ENCODE peak calls at places on chromosome 20, in six cellular contexts. H, X, O, L, A and Q are unnamed samples. For H3K4me1 and H3K27me3, the result is how much of the 10 kb centered on the place peaks cover.

GRCh38 chr20:63351811-63352591 is 9.1 kb downstream of the CHRNA4 start:
- DNase-seq in H (no peak), X (no peak), O (no peak), L (peak), A (no peak), Q (no peak)

GRCh38 chr20:17806739-17807441 is 107.1 kb downstream of the BANF2 start:
- DNase-seq in H (no peak), X (no peak), O (no peak), L (peak), A (no peak), Q (no peak)

GRCh38 chr20:42531675-42531985 is 658.1 kb downstream of the PTPRT start:
- DNase-seq in H (no peak), X (no peak), O (no peak), L (peak), A (no peak), Q (no peak)

GRCh38 chr20:12966468-12967085 is 42.2 kb upstream of the SPTLC3 start:
- DNase-seq in H (no peak), X (no peak), O (peak), L (no peak), A (no peak), Q (no peak)

GRCh38 chr20:47051936-47052566 is 157.4 kb downstream of the EYA2 start:
- DNase-seq in H (no peak), X (no peak), O (no peak), L (no peak), A (no peak), Q (peak)

GRCh38 chr20:1803216-1804128 is 91.7 kb upstream of the SIRPA start:
- DNase-seq in H (peak), X (peak), O (no peak), L (peak), A (no peak), Q (peak)

GRCh38 chr20:46690219-46691111 is 1.2 kb upstream of the TP53RK start:
- DNase-seq in H (no peak), X (no peak), O (no peak), L (no peak), A (no peak), Q (no peak)

GRCh38 chr20:43766395-43766794 is 39.6 kb upstream of the GTSF1L start:
- DNase-seq in H (no peak), X (no peak), O (no peak), L (peak), A (no peak), Q (no peak)

GRCh38 chr20:46119028-46119546 is 973 bp downstream of the CD40 start:
- DNase-seq in H (no peak), X (peak), O (no peak), L (no peak), A (no peak), Q (no peak)

GRCh38 chr20:62405108-62405980 is 1.7 kb downstream of the CABLES2 start:
- DNase-seq in H (no peak), X (no peak), O (peak), L (peak), A (no peak), Q (no peak)

GRCh38 chr20:5691918-5692618 is 58.1 kb upstream of the SHLD1 start:
- DNase-seq in H (no peak), X (no peak), O (no peak), L (no peak), A (no peak), Q (no peak)

DNA sequence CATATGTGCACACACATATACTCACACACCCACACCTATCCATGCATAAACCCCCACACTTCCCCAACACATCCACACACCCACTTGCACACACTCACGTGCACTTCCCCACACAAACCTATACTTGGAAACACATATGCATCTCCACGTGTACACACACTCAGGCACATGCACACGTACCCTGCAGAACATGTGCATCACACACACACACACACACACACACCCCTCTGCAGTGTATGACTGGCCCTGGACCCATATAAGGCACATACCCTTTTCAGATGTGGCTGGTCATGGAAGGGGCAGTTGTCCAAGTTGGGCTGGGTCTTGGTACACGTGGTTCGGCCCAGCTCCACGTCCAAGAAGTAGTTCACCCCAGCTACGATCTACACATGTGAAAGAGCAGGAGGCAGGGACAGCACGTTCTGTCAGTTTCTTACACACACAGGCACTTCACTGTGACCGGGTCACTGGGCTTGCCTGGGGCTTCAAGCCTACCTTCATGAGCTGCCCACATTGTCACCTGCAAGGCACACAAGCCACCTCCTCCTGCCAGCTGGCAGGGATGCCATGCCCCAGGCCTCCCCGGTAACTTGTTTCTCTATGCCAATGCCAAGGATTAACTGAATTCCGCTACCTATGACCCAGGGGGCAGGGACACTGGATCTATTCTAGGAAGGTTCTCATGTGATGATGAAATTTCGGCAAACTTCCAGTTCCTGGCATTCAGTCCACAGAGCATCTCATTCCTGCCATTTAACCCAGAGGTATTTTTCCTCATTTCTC is 2.6 kb downstream of the CST3 start:
- DNase-seq in H (no peak), X (no peak), O (peak), L (peak), A (no peak), Q (no peak)
- H3K4me3 ChIP-seq in H (peak), X (no peak), O (no peak), L (no peak), A (no peak), Q (no peak)

GRCh38 chr20:51691703-51692102 is 76.5 kb downstream of the ATP9A start:
- DNase-seq in H (no peak), X (no peak), O (no peak), L (no peak), A (no peak), Q (no peak)

GRCh38 chr20:51696304-51697118 is 71.7 kb downstream of the ATP9A start:
- DNase-seq in H (no peak), X (no peak), O (peak), L (no peak), A (no peak), Q (peak)

GRCh38 chr20:51695574-51696303 is 72.5 kb downstream of the ATP9A start:
- DNase-seq in H (no peak), X (no peak), O (peak), L (no peak), A (no peak), Q (no peak)

GRCh38 chr20:51688600-51688999 is 79.6 kb downstream of the ATP9A start:
- DNase-seq in H (no peak), X (no peak), O (no peak), L (no peak), A (no peak), Q (no peak)

DNA sequence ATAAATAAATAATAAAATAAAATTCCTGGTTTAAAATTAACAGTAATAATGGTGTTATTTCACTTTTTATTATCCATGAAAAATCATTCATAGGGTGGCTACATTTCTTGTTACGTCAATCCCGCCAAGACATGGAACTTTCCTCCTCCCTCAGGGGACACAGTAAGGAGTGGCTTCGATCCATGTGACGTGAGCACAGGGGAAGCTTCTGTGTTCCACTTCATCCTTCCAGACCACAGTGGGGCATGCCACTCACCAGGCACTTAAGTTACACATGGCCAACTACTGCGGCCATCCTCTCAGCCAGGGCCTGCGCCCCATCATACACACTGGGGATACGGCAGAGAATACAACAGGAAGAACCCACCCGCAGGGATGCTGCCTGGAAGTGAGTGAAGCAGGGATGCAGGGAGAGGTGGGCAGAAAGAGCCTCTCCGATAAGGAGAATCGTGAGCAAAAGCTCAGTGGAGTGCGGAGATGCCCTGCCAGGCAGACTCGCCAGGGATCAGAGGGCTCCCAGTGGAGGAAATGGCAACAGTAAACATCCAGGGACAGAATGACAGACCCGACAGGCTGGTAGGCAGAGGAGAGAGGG is 75.3 kb downstream of the ATP9A start:
- DNase-seq in H (no peak), X (no peak), O (no peak), L (no peak), A (no peak), Q (no peak)
- H3K4me1 ChIP-seq in H (under half), X (under half), O (under half), L (under half), A (under half), Q (under half)

GRCh38 chr20:25077610-25078169 is 4.3 kb downstream of the VSX1 start:
- DNase-seq in H (no peak), X (peak), O (no peak), L (peak), A (no peak), Q (no peak)
- H3K27me3 ChIP-seq in H (under half), X (under half), O (under half), L (under half), A (under half), Q (half or more)

GRCh38 chr20:48242623-48243022 is 457.3 kb upstream of the SULF2 start:
- DNase-seq in H (no peak), X (no peak), O (no peak), L (no peak), A (no peak), Q (no peak)

GRCh38 chr20:48246391-48246790 is 461.1 kb upstream of the SULF2 start:
- DNase-seq in H (no peak), X (no peak), O (no peak), L (no peak), A (no peak), Q (no peak)

GRCh38 chr20:48247961-48248360 is 462.7 kb upstream of the SULF2 start:
- DNase-seq in H (no peak), X (no peak), O (no peak), L (peak), A (no peak), Q (no peak)
- H3K4me3 ChIP-seq in H (no peak), X (no peak), O (no peak), L (no peak), A (no peak), Q (no peak)

GRCh38 chr20:57767456-57767855 is 57.6 kb upstream of the PMEPA1 start:
- DNase-seq in H (no peak), X (no peak), O (no peak), L (no peak), A (no peak), Q (no peak)
- H3K4me1 ChIP-seq in H (under half), X (under half), O (under half), L (under half), A (under half), Q (under half)

GRCh38 chr20:56625837-56626236 is 3.3 kb upstream of the TFAP2C start:
- DNase-seq in H (no peak), X (no peak), O (no peak), L (no peak), A (no peak), Q (peak)

GRCh38 chr20:56628015-56628872 is 862 bp upstream of the TFAP2C start:
- DNase-seq in H (no peak), X (no peak), O (peak), L (peak), A (no peak), Q (peak)

GRCh38 chr20:56624786-56625681 is 4.1 kb upstream of the TFAP2C start:
- DNase-seq in H (no peak), X (no peak), O (no peak), L (no peak), A (no peak), Q (peak)

GRCh38 chr20:56627122-56628014 is 1.7 kb upstream of the TFAP2C start:
- DNase-seq in H (no peak), X (no peak), O (no peak), L (no peak), A (no peak), Q (peak)

GRCh38 chr20:56626367-56627121 is 2.6 kb upstream of the TFAP2C start:
- DNase-seq in H (peak), X (no peak), O (no peak), L (peak), A (no peak), Q (peak)
- H3K27me3 ChIP-seq in H (half or more), X (under half), O (under half), L (half or more), A (under half), Q (under half)

DNA sequence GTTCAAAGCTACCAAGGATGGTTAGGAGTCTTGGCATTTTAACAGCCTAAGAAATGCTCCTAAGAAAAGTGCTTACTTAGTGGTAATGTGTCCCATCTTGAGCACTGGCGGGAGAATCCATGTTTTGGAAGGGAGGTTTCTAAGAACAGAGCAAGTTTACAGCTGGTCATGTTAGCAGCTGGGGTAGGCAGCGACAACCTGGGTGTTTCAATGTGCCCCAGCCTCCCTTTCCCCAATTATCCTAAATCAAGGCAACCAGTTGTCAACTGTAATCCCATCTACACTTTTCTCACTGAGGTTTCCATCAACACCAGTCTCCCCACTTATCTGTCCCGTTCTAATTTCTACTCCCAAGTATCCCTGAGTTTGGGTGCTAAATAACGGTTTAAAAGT is 1.7 kb upstream of the JAG1 start:
- DNase-seq in H (no peak), X (no peak), O (no peak), L (no peak), A (no peak), Q (no peak)
- H3K4me3 ChIP-seq in H (no peak), X (no peak), O (peak), L (no peak), A (peak), Q (no peak)

GRCh38 chr20:50272413-50273120 is 81.9 kb downstream of the CEBPB start:
- DNase-seq in H (no peak), X (no peak), O (no peak), L (no peak), A (no peak), Q (no peak)

GRCh38 chr20:50273601-50274491 is 83.2 kb downstream of the CEBPB start:
- DNase-seq in H (no peak), X (no peak), O (no peak), L (no peak), A (no peak), Q (no peak)

GRCh38 chr20:50276119-50277063 is 85.8 kb downstream of the CEBPB start:
- DNase-seq in H (no peak), X (no peak), O (no peak), L (peak), A (no peak), Q (no peak)

GRCh38 chr20:50277064-50277415 is 86.4 kb downstream of the CEBPB start:
- DNase-seq in H (no peak), X (no peak), O (no peak), L (no peak), A (no peak), Q (no peak)

GRCh38 chr20:50274570-50275430 is 84.2 kb downstream of the CEBPB start:
- DNase-seq in H (no peak), X (no peak), O (no peak), L (peak), A (no peak), Q (no peak)
- H3K4me1 ChIP-seq in H (under half), X (under half), O (under half), L (under half), A (under half), Q (under half)

DNA sequence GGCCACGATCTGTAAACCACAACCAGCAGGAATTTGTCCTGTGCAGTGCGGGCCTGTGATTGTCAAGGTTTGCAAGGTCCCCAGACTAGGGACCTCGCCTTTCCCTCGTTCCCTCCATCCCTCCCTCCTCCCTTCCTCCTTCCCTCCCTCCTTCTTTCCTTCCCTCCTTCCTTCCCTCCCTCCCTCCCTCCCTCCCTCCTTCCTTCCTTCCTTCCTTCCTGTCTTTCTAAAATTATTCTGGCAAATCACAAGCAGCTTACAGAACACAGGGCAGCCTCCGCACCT is 205.2 kb upstream of the RIN2 start:
- DNase-seq in H (no peak), X (no peak), O (no peak), L (no peak), A (no peak), Q (no peak)
- H3K27me3 ChIP-seq in H (under half), X (under half), O (half or more), L (under half), A (under half), Q (under half)

GRCh38 chr20:22584922-22585785 is 782 bp upstream of the FOXA2 start:
- DNase-seq in H (no peak), X (no peak), O (peak), L (no peak), A (no peak), Q (no peak)

GRCh38 chr20:22583773-22584629 is at the start of gene FOXA2:
- DNase-seq in H (no peak), X (no peak), O (peak), L (no peak), A (no peak), Q (no peak)

GRCh38 chr20:22584630-22584921 is 204 bp upstream of the FOXA2 start:
- DNase-seq in H (no peak), X (no peak), O (peak), L (no peak), A (no peak), Q (no peak)

GRCh38 chr20:22585786-22586493 is 1.6 kb upstream of the FOXA2 start:
- DNase-seq in H (no peak), X (no peak), O (no peak), L (no peak), A (no peak), Q (no peak)

DNA sequence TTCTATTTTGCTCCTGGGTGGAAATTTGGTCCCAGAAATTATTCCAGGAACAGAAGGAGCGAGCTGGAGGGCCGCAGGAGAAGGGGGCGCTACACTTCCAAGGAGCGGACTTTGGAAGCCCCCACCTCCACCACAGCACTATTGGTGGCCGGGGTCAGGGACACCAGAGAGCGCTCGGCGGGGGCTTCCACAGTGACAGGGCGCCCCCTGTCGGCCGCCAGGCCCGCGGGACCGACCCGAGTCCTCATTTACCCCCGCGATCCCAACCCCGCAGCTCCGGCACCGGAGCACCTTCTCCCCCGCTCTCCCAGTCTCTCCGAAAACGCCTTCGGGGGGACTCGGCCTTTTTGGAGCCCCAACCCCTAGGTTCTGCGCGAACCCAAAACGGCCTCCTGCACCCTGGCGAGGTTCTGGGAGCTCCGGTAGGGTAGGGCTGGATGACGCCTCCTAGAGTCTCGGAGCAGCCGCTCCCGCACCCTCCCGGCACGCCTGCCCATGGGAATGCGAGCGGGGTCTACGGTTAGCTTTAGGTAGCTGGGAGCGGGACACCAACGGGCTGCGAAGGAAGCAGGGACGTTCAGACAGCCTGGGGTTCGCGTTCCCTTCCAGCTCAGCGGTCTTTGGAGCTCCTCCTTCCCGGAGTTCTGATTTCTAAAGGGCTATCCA is 2.4 kb upstream of the FOXA2 start:
- DNase-seq in H (no peak), X (no peak), O (peak), L (peak), A (no peak), Q (no peak)
- H3K4me3 ChIP-seq in H (no peak), X (no peak), O (peak), L (no peak), A (peak), Q (no peak)